ENCODE peak calls at places on chromosomes 12 and 14, in nine cellular contexts. K is A549, Z is right atrium auricular region, F is uterus, P is heart left ventricle, S is gastrocnemius medialis, Q is PC-9, X is hepatocyte, B is H1. E is an unnamed sample.

GRCh38 chr12:28222081-28222700 is 31.9 kb downstream of the CCDC91 start:
- DNase-seq in S (no peak), P (peak; percentile 38), X (no peak), B (no peak), K (no peak), Q (no peak), F (no peak), Z (no peak), E (no peak)

GRCh38 chr12:116157845-116158267 is 119.6 kb downstream of the MED13L start:
- DNase-seq in P (no peak), B (no peak), Q (no peak), K (no peak), X (no peak), F (no peak), Z (no peak), S (no peak), E (no peak)

GRCh38 chr12:89355243-89356068 is 3.2 kb upstream of the DUSP6 start:
- DNase-seq in Q (no peak), P (no peak), F (no peak), K (peak; percentile 40), X (no peak), Z (no peak), S (no peak), B (no peak), E (no peak)

GRCh38 chr14:97798204-97798603 is 1001.0 kb downstream of the VRK1 start:
- DNase-seq in P (no peak), S (no peak), Z (no peak), F (no peak), Q (no peak), X (no peak), K (no peak), B (no peak), E (no peak)

GRCh38 chr14:36524874-36525745 is 5.1 kb upstream of the NKX2-1 start:
- DNase-seq in F (no peak), Z (no peak), B (peak; percentile 91), P (no peak), K (peak; percentile 70), S (no peak), X (peak; percentile 71), Q (peak; percentile 58), E (peak; percentile 64)

GRCh38 chr14:96038920-96039632 is at the start of gene C14orf132:
- DNase-seq in Q (no peak), F (peak; percentile 84), Z (peak; percentile 73), K (peak; percentile 52), S (peak; percentile 33), P (peak; percentile 78), B (peak; percentile 80), X (peak; percentile 78), E (peak; percentile 66)

GRCh38 chr14:65791551-65791981 is 379.0 kb downstream of the FUT8 start:
- DNase-seq in P (no peak), B (no peak), X (no peak), K (no peak), S (no peak), F (no peak), Q (peak; percentile 23), Z (no peak), E (no peak)

GRCh38 chr14:56339855-56340701 is 221.9 kb downstream of the PELI2 start:
- DNase-seq in K (peak; percentile 60), Z (peak; percentile 91), X (peak; percentile 87), P (peak; percentile 78), S (peak; percentile 57), F (peak; percentile 73), B (peak; percentile 56), Q (peak; percentile 68), E (peak; percentile 65)

GRCh38 chr12:55736780-55737580 is 5.9 kb upstream of the GDF11 start:
- DNase-seq in B (peak; percentile 93), S (peak; percentile 50), F (peak; percentile 61), K (peak; percentile 69), P (peak; percentile 83), X (peak; percentile 88), Z (no peak), Q (peak; percentile 70), E (peak; percentile 88)

GRCh38 chr14:23437142-23438129 is 2.0 kb upstream of the MYH7 start:
- DNase-seq in Q (no peak), K (no peak), X (no peak), P (no peak), B (peak; percentile 24), S (peak; percentile 58), F (no peak), Z (peak; percentile 16), E (no peak)

GRCh38 chr12:112781767-112782166 is 9.8 kb upstream of the RPH3A start:
- DNase-seq in F (no peak), Q (no peak), X (no peak), K (no peak), P (no peak), Z (no peak), B (no peak), S (no peak), E (no peak)

GRCh38 chr12:131795688-131796410 is 32.3 kb upstream of the MMP17 start:
- DNase-seq in B (peak; percentile 65), Q (peak; percentile 70), P (no peak), S (no peak), F (no peak), Z (no peak), K (no peak), X (peak; percentile 36), E (no peak)

GRCh38 chr14:52266782-52267181 is 716 bp upstream of the PTGDR start:
- DNase-seq in Q (no peak), B (no peak), Z (no peak), X (no peak), F (peak; percentile 31), S (no peak), K (no peak), P (no peak), E (peak; percentile 24)

GRCh38 chr12:66268562-66268961 is 33.7 kb upstream of the HELB start:
- DNase-seq in B (no peak), F (no peak), X (no peak), S (no peak), K (no peak), Q (no peak), P (no peak), Z (no peak), E (no peak)

GRCh38 chr14:96181188-96181762 is 23.4 kb upstream of the BDKRB2 start:
- DNase-seq in X (no peak), P (no peak), K (no peak), F (no peak), S (no peak), Z (no peak), B (no peak), Q (no peak), E (no peak)

DNA sequence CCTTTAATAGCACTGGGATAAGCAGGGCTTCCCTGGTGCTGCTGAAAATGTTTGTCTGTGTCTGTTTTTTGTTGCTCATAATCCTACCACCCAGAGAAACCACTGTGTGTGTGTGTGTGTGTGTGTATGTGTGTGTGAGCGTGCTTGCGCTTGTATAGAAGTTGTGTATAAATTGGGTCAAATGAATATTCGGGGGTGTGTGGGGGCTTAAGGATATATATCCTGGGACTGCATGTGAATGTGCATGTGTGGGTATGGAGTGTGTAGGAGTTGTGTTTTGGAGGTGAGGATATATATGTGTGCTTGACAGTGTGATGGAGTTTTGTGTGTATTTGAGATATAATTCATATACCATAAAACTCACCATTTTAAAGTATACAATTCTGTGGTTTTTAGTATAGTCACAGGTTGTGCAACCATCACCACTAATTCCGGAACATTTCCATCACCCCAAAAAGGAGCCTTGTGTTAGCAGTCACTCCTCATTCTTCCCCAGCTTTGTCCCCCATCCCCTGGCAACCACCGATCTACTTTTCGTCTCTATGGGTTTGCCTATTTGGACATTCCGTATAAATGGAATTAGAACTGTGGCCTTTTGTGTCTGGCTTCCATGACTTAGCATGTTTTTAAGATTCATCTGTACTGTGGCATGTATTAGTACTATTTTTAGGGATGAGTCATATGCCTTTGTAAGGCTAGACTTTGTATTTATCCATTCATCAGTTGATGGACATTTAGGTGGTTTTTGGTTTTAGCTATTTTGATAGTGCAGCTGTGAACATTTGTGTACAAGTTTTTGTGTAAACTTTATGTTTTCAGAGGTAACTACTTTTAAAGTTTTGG is 25.6 kb downstream of the TCTN1 start:
- DNase-seq in K (no peak), B (no peak), S (no peak), F (no peak), Q (no peak), Z (no peak), X (no peak), P (no peak), E (no peak)
- H3K4me1 ChIP-seq in K (peaks cover 8% of the 10 kb centered on the region), B (no peaks in the 10 kb centered on the region), S (peaks cover 53% of the 10 kb centered on the region), F (peaks cover 4% of the 10 kb centered on the region), Q (no peaks in the 10 kb centered on the region), Z (peaks cover 49% of the 10 kb centered on the region), X (no peaks in the 10 kb centered on the region), P (peaks cover 19% of the 10 kb centered on the region), E (no peaks in the 10 kb centered on the region)

GRCh38 chr14:69629225-69630127 is 18.1 kb downstream of the SUSD6 start:
- DNase-seq in Q (no peak), P (no peak), Z (no peak), X (no peak), F (no peak), B (no peak), S (no peak), K (no peak), E (no peak)
- H3K4me1 ChIP-seq in Q (peaks cover 28% of the 10 kb centered on the region), P (peaks cover 60% of the 10 kb centered on the region), Z (peaks cover 95% of the 10 kb centered on the region), X (peaks cover 43% of the 10 kb centered on the region), F (peaks cover 4% of the 10 kb centered on the region), B (peaks cover 21% of the 10 kb centered on the region), S (peaks cover 80% of the 10 kb centered on the region), K (peaks cover 5% of the 10 kb centered on the region), E (peaks cover 16% of the 10 kb centered on the region)

GRCh38 chr14:48454887-48455286 is 779.5 kb upstream of the MDGA2 start:
- DNase-seq in F (no peak), P (no peak), S (no peak), X (no peak), K (no peak), Z (no peak), B (no peak), Q (no peak), E (no peak)
- H3K4me1 ChIP-seq in F (no peaks in the 10 kb centered on the region), P (no peaks in the 10 kb centered on the region), S (no peaks in the 10 kb centered on the region), X (no peaks in the 10 kb centered on the region), K (no peaks in the 10 kb centered on the region), Z (no peaks in the 10 kb centered on the region), B (no peaks in the 10 kb centered on the region), Q (no peaks in the 10 kb centered on the region), E (no peaks in the 10 kb centered on the region)

GRCh38 chr14:68566075-68566474 is 226.8 kb downstream of the ZFP36L1 start:
- DNase-seq in F (no peak), K (no peak), B (no peak), X (no peak), Z (no peak), P (no peak), Q (no peak), S (no peak), E (no peak)
- H3K4me1 ChIP-seq in F (peaks cover 22% of the 10 kb centered on the region), K (peaks cover 26% of the 10 kb centered on the region), B (peaks cover 4% of the 10 kb centered on the region), X (peaks cover 60% of the 10 kb centered on the region), Z (peaks cover 59% of the 10 kb centered on the region), P (peaks cover 41% of the 10 kb centered on the region), Q (peaks cover 77% of the 10 kb centered on the region), S (peaks cover 50% of the 10 kb centered on the region), E (no peaks in the 10 kb centered on the region)

E was measured in colonic mucosa.